ENCODE peak calls at places on chromosome 6, in four cellular contexts. One of them, this sample, is unnamed.

GRCh38 chr6:76000629-76001028 is 71.8 kb downstream of the IMPG1 start:
- DNase-seq in heart left ventricle: no peak
- DNase-seq in fibroblast of lung: no peak
- DNase-seq in A549: no peak
- DNase-seq in this sample: no peak

GRCh38 chr6:139394027-139394649 is 19.7 kb upstream of the CITED2 start:
- DNase-seq in A549: no peak
- DNase-seq in fibroblast of lung: no peak
- DNase-seq in heart left ventricle: no peak
- DNase-seq in this sample: no peak

GRCh38 chr6:129432738-129433137 is 277.2 kb downstream of the ARHGAP18 start:
- DNase-seq in A549: peak; percentile 13
- DNase-seq in heart left ventricle: no peak
- DNase-seq in fibroblast of lung: no peak
- DNase-seq in this sample: no peak

GRCh38 chr6:29442670-29443184 is 3.6 kb downstream of the OR10C1 start:
- DNase-seq in heart left ventricle: no peak
- DNase-seq in fibroblast of lung: no peak
- DNase-seq in A549: no peak
- DNase-seq in this sample: no peak

GRCh38 chr6:150830409-150831165 is 34.9 kb upstream of the MTHFD1L start:
- DNase-seq in fibroblast of lung: no peak
- DNase-seq in heart left ventricle: no peak
- DNase-seq in A549: no peak
- DNase-seq in this sample: no peak

GRCh38 chr6:151294561-151295101 is 54.9 kb downstream of the AKAP12 start:
- DNase-seq in heart left ventricle: no peak
- DNase-seq in fibroblast of lung: no peak
- DNase-seq in A549: no peak
- DNase-seq in this sample: no peak

GRCh38 chr6:52571099-52571755 is 5.6 kb downstream of the TRAM2 start:
- DNase-seq in heart left ventricle: no peak
- DNase-seq in fibroblast of lung: no peak
- DNase-seq in A549: no peak
- DNase-seq in this sample: no peak

GRCh38 chr6:97774973-97775372 is 492.0 kb upstream of the MMS22L start:
- DNase-seq in heart left ventricle: no peak
- DNase-seq in A549: no peak
- DNase-seq in fibroblast of lung: no peak
- DNase-seq in this sample: no peak

GRCh38 chr6:37239950-37240713 is 17.4 kb upstream of the TBC1D22B start:
- DNase-seq in fibroblast of lung: peak; percentile 98
- DNase-seq in A549: peak; percentile 92
- DNase-seq in heart left ventricle: peak; percentile 96
- DNase-seq in this sample: peak; percentile 82

GRCh38 chr6:25606151-25606550 is 45.9 kb upstream of the SCGN start:
- DNase-seq in heart left ventricle: no peak
- DNase-seq in A549: no peak
- DNase-seq in fibroblast of lung: no peak
- DNase-seq in this sample: no peak

GRCh38 chr6:72755752-72756151 is 133.9 kb downstream of the KCNQ5 start:
- DNase-seq in fibroblast of lung: no peak
- DNase-seq in A549: no peak
- DNase-seq in heart left ventricle: no peak
- DNase-seq in this sample: no peak

GRCh38 chr6:134035823-134036296 is 16.6 kb downstream of the SLC2A12 start:
- DNase-seq in A549: peak; percentile 50
- DNase-seq in heart left ventricle: no peak
- DNase-seq in fibroblast of lung: peak; percentile 59
- DNase-seq in this sample: no peak

GRCh38 chr6:142013875-142014495 is 118.7 kb upstream of the GJE1 start:
- DNase-seq in A549: peak; percentile 8
- DNase-seq in heart left ventricle: no peak
- DNase-seq in fibroblast of lung: no peak
- DNase-seq in this sample: no peak
- H3K4me1 ChIP-seq in A549: peaks cover 35% of the 10 kb centered on the region
- H3K4me1 ChIP-seq in heart left ventricle: no peaks in the 10 kb centered on the region
- H3K4me1 ChIP-seq in fibroblast of lung: peaks cover 22% of the 10 kb centered on the region
- H3K4me1 ChIP-seq in this sample: peaks cover 16% of the 10 kb centered on the region

GRCh38 chr6:446418-447366 is 55.1 kb downstream of the IRF4 start:
- DNase-seq in heart left ventricle: peak; percentile 8
- DNase-seq in fibroblast of lung: no peak
- DNase-seq in A549: no peak
- DNase-seq in this sample: no peak
- H3K4me3 ChIP-seq in heart left ventricle: no peak overlapping the region
- H3K4me3 ChIP-seq in fibroblast of lung: no peak overlapping the region
- H3K4me3 ChIP-seq in A549: no peak overlapping the region
- H3K4me3 ChIP-seq in this sample: no peak overlapping the region

DNA sequence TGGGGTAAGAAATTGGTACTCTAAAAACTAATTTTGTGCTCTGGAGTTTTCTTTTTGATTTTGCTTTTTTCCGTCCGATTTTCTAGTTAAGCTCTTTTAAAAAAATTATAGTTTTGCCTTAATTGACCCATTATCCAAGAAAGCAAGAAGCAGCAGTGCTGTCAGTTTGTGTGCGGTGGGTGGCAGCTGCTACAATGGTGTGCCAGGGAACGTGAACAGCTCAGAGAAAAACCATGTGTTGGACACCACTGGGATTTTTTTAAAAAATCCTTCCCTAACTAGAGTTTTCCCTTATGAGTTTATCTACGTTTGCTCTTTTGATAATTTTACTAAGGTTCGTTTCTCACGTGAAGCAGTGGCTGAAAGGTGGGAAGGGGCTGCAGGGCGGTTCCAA is 8.0 kb downstream of the MAP3K5 start:
- DNase-seq in A549: no peak
- DNase-seq in fibroblast of lung: no peak
- DNase-seq in heart left ventricle: no peak
- DNase-seq in this sample: no peak
- H3K4me1 ChIP-seq in A549: peaks cover 12% of the 10 kb centered on the region
- H3K4me1 ChIP-seq in fibroblast of lung: peaks cover 26% of the 10 kb centered on the region
- H3K4me1 ChIP-seq in heart left ventricle: peaks cover 82% of the 10 kb centered on the region
- H3K4me1 ChIP-seq in this sample: peaks cover 96% of the 10 kb centered on the region

GRCh38 chr6:167829513-167829912 is 2.8 kb downstream of the AFDN start:
- DNase-seq in fibroblast of lung: no peak
- DNase-seq in A549: no peak
- DNase-seq in heart left ventricle: no peak
- DNase-seq in this sample: no peak
- H3K4me3 ChIP-seq in fibroblast of lung: no peak overlapping the region
- H3K4me3 ChIP-seq in A549: no peak overlapping the region
- H3K4me3 ChIP-seq in heart left ventricle: no peak overlapping the region
- H3K4me3 ChIP-seq in this sample: no peak overlapping the region

GRCh38 chr6:20212392-20213111 is at the start of gene MBOAT1:
- DNase-seq in A549: peak; percentile 87
- DNase-seq in heart left ventricle: peak; percentile 94
- DNase-seq in fibroblast of lung: peak; percentile 89
- DNase-seq in this sample: peak; percentile 52

GRCh38 chr6:20211941-20212391 is 303 bp downstream of the MBOAT1 start:
- DNase-seq in heart left ventricle: no peak
- DNase-seq in fibroblast of lung: no peak
- DNase-seq in A549: peak; percentile 46
- DNase-seq in this sample: no peak

GRCh38 chr6:20210158-20210557 is 2.1 kb downstream of the MBOAT1 start:
- DNase-seq in fibroblast of lung: no peak
- DNase-seq in heart left ventricle: no peak
- DNase-seq in A549: no peak
- DNase-seq in this sample: no peak

GRCh38 chr6:20213271-20213798 is 1.1 kb upstream of the MBOAT1 start:
- DNase-seq in heart left ventricle: no peak
- DNase-seq in fibroblast of lung: peak; percentile 12
- DNase-seq in A549: no peak
- DNase-seq in this sample: no peak

DNA sequence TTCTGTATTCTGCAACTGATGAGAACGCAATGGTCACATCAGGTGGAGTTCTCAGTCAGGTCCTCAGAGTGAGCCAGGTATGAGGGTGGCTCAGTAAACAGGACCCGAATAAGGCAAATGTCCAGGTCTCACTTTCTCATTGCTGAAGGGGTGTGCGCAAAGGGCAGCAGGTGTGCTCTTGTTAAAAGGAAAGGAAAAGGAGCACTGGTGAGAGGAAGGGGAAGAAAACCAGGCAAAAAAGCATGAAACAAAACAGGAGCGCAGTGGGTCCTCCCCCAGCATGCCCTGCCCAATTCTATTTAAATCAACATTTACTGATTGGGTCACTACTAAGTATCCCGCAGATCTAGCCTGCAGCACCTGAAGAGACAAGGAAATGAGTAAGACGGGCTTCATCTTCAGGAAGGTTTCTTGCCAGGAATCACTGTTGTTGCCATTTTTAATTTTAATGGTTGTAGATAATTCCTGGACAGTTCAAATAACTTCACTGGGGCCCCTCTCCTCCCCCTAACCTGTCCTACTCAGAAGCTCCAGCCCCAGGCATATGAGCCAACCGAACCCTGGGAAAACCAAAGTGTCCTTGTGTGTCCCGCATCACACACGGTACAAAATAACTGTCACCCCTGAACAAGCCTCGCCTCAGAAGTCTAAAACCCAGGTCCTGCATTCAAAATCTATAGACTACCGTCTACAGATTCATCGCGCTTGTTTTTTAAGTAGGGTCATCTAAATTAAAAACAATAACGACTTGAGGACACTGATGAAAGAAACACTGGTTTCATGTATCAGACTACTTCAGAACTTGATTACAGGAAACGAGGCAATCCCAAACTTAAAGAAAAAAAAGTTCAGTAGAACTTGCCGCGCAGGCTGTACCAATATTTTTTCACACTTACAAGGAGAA is 980 bp downstream of the MBOAT1 start:
- DNase-seq in fibroblast of lung: peak; percentile 53
- DNase-seq in heart left ventricle: no peak
- DNase-seq in A549: peak; percentile 25
- DNase-seq in this sample: no peak
- H3K4me1 ChIP-seq in fibroblast of lung: no peaks in the 10 kb centered on the region
- H3K4me1 ChIP-seq in heart left ventricle: peaks cover 43% of the 10 kb centered on the region
- H3K4me1 ChIP-seq in A549: peaks cover 12% of the 10 kb centered on the region
- H3K4me1 ChIP-seq in this sample: peaks cover 15% of the 10 kb centered on the region

GRCh38 chr6:12071064-12071615 is 59.0 kb downstream of the HIVEP1 start:
- DNase-seq in heart left ventricle: no peak
- DNase-seq in A549: no peak
- DNase-seq in fibroblast of lung: no peak
- DNase-seq in this sample: no peak
- H3K4me3 ChIP-seq in heart left ventricle: no peak overlapping the region
- H3K4me3 ChIP-seq in A549: peak overlapping the region; percentile 1
- H3K4me3 ChIP-seq in fibroblast of lung: no peak overlapping the region
- H3K4me3 ChIP-seq in this sample: no peak overlapping the region

GRCh38 chr6:109058620-109059019 is 36.0 kb downstream of the SESN1 start:
- DNase-seq in heart left ventricle: no peak
- DNase-seq in fibroblast of lung: no peak
- DNase-seq in A549: no peak
- DNase-seq in this sample: no peak

GRCh38 chr6:109055771-109056235 is 38.8 kb downstream of the SESN1 start:
- DNase-seq in A549: no peak
- DNase-seq in fibroblast of lung: peak; percentile 39
- DNase-seq in heart left ventricle: no peak
- DNase-seq in this sample: no peak

GRCh38 chr6:109059148-109059547 is 35.5 kb downstream of the SESN1 start:
- DNase-seq in A549: peak; percentile 11
- DNase-seq in fibroblast of lung: peak; percentile 38
- DNase-seq in heart left ventricle: no peak
- DNase-seq in this sample: no peak

GRCh38 chr6:109059591-109060021 is 35.0 kb downstream of the SESN1 start:
- DNase-seq in heart left ventricle: no peak
- DNase-seq in A549: no peak
- DNase-seq in fibroblast of lung: no peak
- DNase-seq in this sample: no peak

DNA sequence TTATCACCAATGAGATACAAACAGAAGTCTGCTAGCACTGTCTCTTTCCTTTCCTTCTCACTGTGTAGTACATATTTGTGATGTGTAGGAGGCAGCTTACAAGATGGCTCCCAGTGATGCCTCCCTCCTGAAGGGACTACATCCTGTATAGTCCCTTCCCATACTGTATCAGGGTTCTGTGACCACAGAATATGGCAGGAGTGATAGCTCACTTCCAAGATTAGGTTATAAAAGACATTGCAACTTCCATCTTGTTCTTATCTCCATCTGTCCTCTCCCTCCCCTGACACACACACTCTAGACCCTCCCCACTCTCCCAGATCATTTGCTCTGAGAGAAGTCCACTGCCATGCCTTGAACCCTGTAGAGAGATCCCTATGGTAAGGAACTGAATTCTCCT is 38.0 kb downstream of the SESN1 start:
- DNase-seq in fibroblast of lung: no peak
- DNase-seq in A549: no peak
- DNase-seq in heart left ventricle: no peak
- DNase-seq in this sample: no peak
- H3K4me1 ChIP-seq in fibroblast of lung: no peaks in the 10 kb centered on the region
- H3K4me1 ChIP-seq in A549: peaks cover 16% of the 10 kb centered on the region
- H3K4me1 ChIP-seq in heart left ventricle: peaks cover 61% of the 10 kb centered on the region
- H3K4me1 ChIP-seq in this sample: peaks cover 72% of the 10 kb centered on the region

GRCh38 chr6:31899882-31900722 is 1.8 kb downstream of the ZBTB12 start:
- DNase-seq in fibroblast of lung: no peak
- DNase-seq in heart left ventricle: no peak
- DNase-seq in A549: no peak
- DNase-seq in this sample: no peak
- H3K4me3 ChIP-seq in fibroblast of lung: no peak overlapping the region
- H3K4me3 ChIP-seq in heart left ventricle: no peak overlapping the region
- H3K4me3 ChIP-seq in A549: no peak overlapping the region
- H3K4me3 ChIP-seq in this sample: no peak overlapping the region